ENCODE peak calls at places on chromosomes 3 and 15, in seven cellular contexts. One of them, this sample, is unnamed.

GRCh38 chr3:65483475-65483874 is 555.2 kb downstream of the MAGI1 start:
- DNase-seq in neural progenitor cell: peak; percentile 31
- DNase-seq in PC-3: peak; percentile 59
- DNase-seq in SK-N-SH: no peak
- DNase-seq in HL-60: no peak
- DNase-seq in vagina: no peak
- DNase-seq in adrenal gland: peak; percentile 30
- DNase-seq in this sample: no peak

GRCh38 chr3:177333535-177334495 is 136.5 kb upstream of the TBL1XR1 start:
- DNase-seq in HL-60: peak; percentile 54
- DNase-seq in SK-N-SH: no peak
- DNase-seq in neural progenitor cell: no peak
- DNase-seq in vagina: no peak
- DNase-seq in PC-3: no peak
- DNase-seq in adrenal gland: peak; percentile 46
- DNase-seq in this sample: no peak

GRCh38 chr15:77126927-77127326 is 56.0 kb upstream of the TSPAN3 start:
- DNase-seq in HL-60: no peak
- DNase-seq in adrenal gland: no peak
- DNase-seq in SK-N-SH: no peak
- DNase-seq in vagina: no peak
- DNase-seq in neural progenitor cell: no peak
- DNase-seq in PC-3: no peak
- DNase-seq in this sample: no peak

GRCh38 chr3:63557912-63558311 is 94.6 kb upstream of the SNTN start:
- DNase-seq in PC-3: no peak
- DNase-seq in neural progenitor cell: no peak
- DNase-seq in adrenal gland: no peak
- DNase-seq in vagina: no peak
- DNase-seq in SK-N-SH: no peak
- DNase-seq in HL-60: no peak
- DNase-seq in this sample: no peak

GRCh38 chr3:168684519-168684918 is 588.8 kb upstream of the GOLIM4 start:
- DNase-seq in vagina: no peak
- DNase-seq in HL-60: no peak
- DNase-seq in PC-3: no peak
- DNase-seq in neural progenitor cell: no peak
- DNase-seq in adrenal gland: no peak
- DNase-seq in SK-N-SH: no peak
- DNase-seq in this sample: no peak

GRCh38 chr3:185820973-185821758 is 3.7 kb downstream of the IGF2BP2 start:
- DNase-seq in vagina: no peak
- DNase-seq in HL-60: no peak
- DNase-seq in PC-3: peak; percentile 94
- DNase-seq in SK-N-SH: peak; percentile 18
- DNase-seq in adrenal gland: no peak
- DNase-seq in neural progenitor cell: peak; percentile 34
- DNase-seq in this sample: no peak

GRCh38 chr3:169954142-169954756 is 12.4 kb upstream of the SEC62 start:
- DNase-seq in adrenal gland: no peak
- DNase-seq in PC-3: no peak
- DNase-seq in SK-N-SH: no peak
- DNase-seq in vagina: no peak
- DNase-seq in neural progenitor cell: no peak
- DNase-seq in HL-60: peak; percentile 86
- DNase-seq in this sample: no peak

GRCh38 chr3:14138109-14138877 is 13.4 kb downstream of the TMEM43 start:
- DNase-seq in neural progenitor cell: no peak
- DNase-seq in HL-60: no peak
- DNase-seq in adrenal gland: no peak
- DNase-seq in PC-3: no peak
- DNase-seq in SK-N-SH: no peak
- DNase-seq in vagina: no peak
- DNase-seq in this sample: no peak

GRCh38 chr15:78092111-78093041 is at the start of gene SH2D7:
- DNase-seq in neural progenitor cell: no peak
- DNase-seq in vagina: no peak
- DNase-seq in HL-60: no peak
- DNase-seq in PC-3: no peak
- DNase-seq in adrenal gland: no peak
- DNase-seq in SK-N-SH: no peak
- DNase-seq in this sample: no peak

GRCh38 chr3:139307601-139308146 is 36.1 kb upstream of the MRPS22 start:
- DNase-seq in vagina: no peak
- DNase-seq in adrenal gland: no peak
- DNase-seq in SK-N-SH: no peak
- DNase-seq in HL-60: no peak
- DNase-seq in PC-3: no peak
- DNase-seq in neural progenitor cell: no peak
- DNase-seq in this sample: no peak

GRCh38 chr3:156388469-156389150 is 166.3 kb downstream of the SSR3 start:
- DNase-seq in vagina: no peak
- DNase-seq in neural progenitor cell: no peak
- DNase-seq in adrenal gland: no peak
- DNase-seq in SK-N-SH: no peak
- DNase-seq in HL-60: no peak
- DNase-seq in PC-3: no peak
- DNase-seq in this sample: no peak

GRCh38 chr3:77001071-77001470 is 38.8 kb upstream of the ROBO2 start:
- DNase-seq in SK-N-SH: no peak
- DNase-seq in HL-60: no peak
- DNase-seq in PC-3: no peak
- DNase-seq in neural progenitor cell: no peak
- DNase-seq in adrenal gland: no peak
- DNase-seq in vagina: no peak
- DNase-seq in this sample: no peak

GRCh38 chr3:146513386-146514051 is 30.9 kb downstream of the PLSCR1 start:
- DNase-seq in HL-60: no peak
- DNase-seq in adrenal gland: no peak
- DNase-seq in vagina: no peak
- DNase-seq in neural progenitor cell: no peak
- DNase-seq in PC-3: no peak
- DNase-seq in SK-N-SH: no peak
- DNase-seq in this sample: peak; percentile 71

GRCh38 chr15:74460298-74460697 is 662 bp downstream of the UBL7 start:
- DNase-seq in HL-60: no peak
- DNase-seq in SK-N-SH: peak; percentile 33
- DNase-seq in adrenal gland: no peak
- DNase-seq in neural progenitor cell: no peak
- DNase-seq in PC-3: no peak
- DNase-seq in vagina: no peak
- DNase-seq in this sample: no peak

GRCh38 chr3:101940521-101940992 is 91.2 kb downstream of the NFKBIZ start:
- DNase-seq in HL-60: peak; percentile 47
- DNase-seq in PC-3: peak; percentile 96
- DNase-seq in adrenal gland: peak; percentile 47
- DNase-seq in SK-N-SH: peak; percentile 64
- DNase-seq in vagina: no peak
- DNase-seq in neural progenitor cell: peak; percentile 57
- DNase-seq in this sample: peak; percentile 94

GRCh38 chr3:12287727-12288465 is 974 bp upstream of the PPARG start:
- DNase-seq in vagina: no peak
- DNase-seq in neural progenitor cell: peak; percentile 78
- DNase-seq in PC-3: peak; percentile 63
- DNase-seq in adrenal gland: peak; percentile 22
- DNase-seq in SK-N-SH: peak; percentile 77
- DNase-seq in HL-60: peak; percentile 33
- DNase-seq in this sample: peak; percentile 35
- H3K4me3 ChIP-seq in vagina: peak overlapping the region; percentile 96
- H3K4me3 ChIP-seq in neural progenitor cell: peak overlapping the region; percentile 73
- H3K4me3 ChIP-seq in PC-3: peak overlapping the region; percentile 74
- H3K4me3 ChIP-seq in adrenal gland: peak overlapping the region; percentile 70
- H3K4me3 ChIP-seq in SK-N-SH: peak overlapping the region; percentile 72
- H3K4me3 ChIP-seq in HL-60: peak overlapping the region; percentile 76
- H3K4me3 ChIP-seq in this sample: peak overlapping the region; percentile 56

DNA sequence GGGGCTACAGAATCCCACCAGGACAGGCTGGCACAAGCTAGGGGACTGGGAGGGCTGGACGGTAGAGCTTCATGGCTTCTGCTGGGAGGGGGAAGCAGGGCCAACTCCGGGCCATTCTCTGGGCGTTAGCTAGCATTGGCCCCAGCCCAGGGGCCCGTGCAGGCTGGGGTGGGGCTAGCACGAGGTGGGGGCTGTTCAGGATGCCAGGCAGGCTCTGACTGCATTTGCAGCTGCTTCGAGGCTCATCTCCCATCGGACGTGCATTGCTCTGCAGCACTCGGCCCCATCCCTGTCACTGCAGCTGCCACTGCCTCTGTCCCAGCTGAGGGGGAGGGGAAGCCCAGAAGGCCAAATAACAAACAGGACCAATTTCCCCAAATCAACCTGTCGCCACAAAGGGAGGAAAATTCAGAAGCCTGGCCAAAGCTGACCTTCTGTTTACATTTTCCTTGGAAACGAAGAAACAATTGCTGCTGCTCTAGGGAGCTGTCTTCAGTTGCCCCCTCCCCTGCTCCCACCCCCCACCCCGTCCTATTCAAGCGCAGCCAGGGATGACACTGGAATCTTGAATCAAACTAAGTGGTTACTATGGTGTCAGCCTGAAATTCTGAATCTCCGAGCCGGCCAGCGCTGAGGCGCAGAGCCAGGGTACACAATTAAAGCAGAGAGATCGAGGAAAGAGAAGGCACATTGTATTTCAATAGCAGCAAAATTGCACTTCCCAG is 138.8 kb upstream of the PRR20G start:
- DNase-seq in neural progenitor cell: peak; percentile 48
- DNase-seq in SK-N-SH: no peak
- DNase-seq in vagina: peak; percentile 64
- DNase-seq in HL-60: no peak
- DNase-seq in PC-3: no peak
- DNase-seq in adrenal gland: no peak
- DNase-seq in this sample: no peak
- H3K27me3 ChIP-seq in neural progenitor cell: no peaks in the 10 kb centered on the region
- H3K27me3 ChIP-seq in SK-N-SH: peaks cover 8% of the 10 kb centered on the region
- H3K27me3 ChIP-seq in vagina: no peaks in the 10 kb centered on the region
- H3K27me3 ChIP-seq in HL-60: peaks cover 25% of the 10 kb centered on the region
- H3K27me3 ChIP-seq in PC-3: peaks cover 87% of the 10 kb centered on the region
- H3K27me3 ChIP-seq in adrenal gland: peaks cover 18% of the 10 kb centered on the region
- H3K27me3 ChIP-seq in this sample: peaks cover 25% of the 10 kb centered on the region

GRCh38 chr3:5096368-5096767 is 25.7 kb upstream of the ARL8B start:
- DNase-seq in neural progenitor cell: peak; percentile 7
- DNase-seq in vagina: no peak
- DNase-seq in adrenal gland: no peak
- DNase-seq in SK-N-SH: no peak
- DNase-seq in PC-3: no peak
- DNase-seq in HL-60: no peak
- DNase-seq in this sample: no peak
- H3K4me3 ChIP-seq in neural progenitor cell: peak overlapping the region; percentile 29
- H3K4me3 ChIP-seq in vagina: peak overlapping the region; percentile 26
- H3K4me3 ChIP-seq in adrenal gland: peak overlapping the region; percentile 31
- H3K4me3 ChIP-seq in SK-N-SH: no peak overlapping the region
- H3K4me3 ChIP-seq in PC-3: no peak overlapping the region
- H3K4me3 ChIP-seq in HL-60: no peak overlapping the region
- H3K4me3 ChIP-seq in this sample: no peak overlapping the region

GRCh38 chr3:53489401-53490130 is 4.8 kb upstream of the CACNA1D start:
- DNase-seq in neural progenitor cell: no peak
- DNase-seq in PC-3: no peak
- DNase-seq in HL-60: no peak
- DNase-seq in vagina: no peak
- DNase-seq in adrenal gland: no peak
- DNase-seq in SK-N-SH: no peak
- DNase-seq in this sample: no peak
- H3K27me3 ChIP-seq in neural progenitor cell: peaks cover 36% of the 10 kb centered on the region
- H3K27me3 ChIP-seq in PC-3: peaks cover 56% of the 10 kb centered on the region
- H3K27me3 ChIP-seq in HL-60: peaks cover 29% of the 10 kb centered on the region
- H3K27me3 ChIP-seq in vagina: no peaks in the 10 kb centered on the region
- H3K27me3 ChIP-seq in adrenal gland: no peaks in the 10 kb centered on the region
- H3K27me3 ChIP-seq in SK-N-SH: peaks cover 17% of the 10 kb centered on the region
- H3K27me3 ChIP-seq in this sample: no peaks in the 10 kb centered on the region

GRCh38 chr15:96358006-96358794 is 27.7 kb downstream of the NR2F2 start:
- DNase-seq in neural progenitor cell: peak; percentile 56
- DNase-seq in SK-N-SH: peak; percentile 31
- DNase-seq in adrenal gland: no peak
- DNase-seq in HL-60: no peak
- DNase-seq in vagina: no peak
- DNase-seq in PC-3: no peak
- DNase-seq in this sample: no peak
- H3K4me3 ChIP-seq in neural progenitor cell: peak overlapping the region; percentile 65
- H3K4me3 ChIP-seq in SK-N-SH: peak overlapping the region; percentile 82
- H3K4me3 ChIP-seq in adrenal gland: peak overlapping the region; percentile 84
- H3K4me3 ChIP-seq in HL-60: no peak overlapping the region
- H3K4me3 ChIP-seq in vagina: peak overlapping the region; percentile 59
- H3K4me3 ChIP-seq in PC-3: peak overlapping the region; percentile 88
- H3K4me3 ChIP-seq in this sample: peak overlapping the region; percentile 64

GRCh38 chr3:167473863-167474262 is at the start of gene SERPINI2:
- DNase-seq in adrenal gland: no peak
- DNase-seq in HL-60: no peak
- DNase-seq in SK-N-SH: no peak
- DNase-seq in vagina: no peak
- DNase-seq in neural progenitor cell: no peak
- DNase-seq in PC-3: no peak
- DNase-seq in this sample: no peak

GRCh38 chr3:167466961-167467360 is 6.9 kb downstream of the SERPINI2 start:
- DNase-seq in SK-N-SH: no peak
- DNase-seq in adrenal gland: no peak
- DNase-seq in HL-60: no peak
- DNase-seq in PC-3: no peak
- DNase-seq in neural progenitor cell: no peak
- DNase-seq in vagina: no peak
- DNase-seq in this sample: no peak

DNA sequence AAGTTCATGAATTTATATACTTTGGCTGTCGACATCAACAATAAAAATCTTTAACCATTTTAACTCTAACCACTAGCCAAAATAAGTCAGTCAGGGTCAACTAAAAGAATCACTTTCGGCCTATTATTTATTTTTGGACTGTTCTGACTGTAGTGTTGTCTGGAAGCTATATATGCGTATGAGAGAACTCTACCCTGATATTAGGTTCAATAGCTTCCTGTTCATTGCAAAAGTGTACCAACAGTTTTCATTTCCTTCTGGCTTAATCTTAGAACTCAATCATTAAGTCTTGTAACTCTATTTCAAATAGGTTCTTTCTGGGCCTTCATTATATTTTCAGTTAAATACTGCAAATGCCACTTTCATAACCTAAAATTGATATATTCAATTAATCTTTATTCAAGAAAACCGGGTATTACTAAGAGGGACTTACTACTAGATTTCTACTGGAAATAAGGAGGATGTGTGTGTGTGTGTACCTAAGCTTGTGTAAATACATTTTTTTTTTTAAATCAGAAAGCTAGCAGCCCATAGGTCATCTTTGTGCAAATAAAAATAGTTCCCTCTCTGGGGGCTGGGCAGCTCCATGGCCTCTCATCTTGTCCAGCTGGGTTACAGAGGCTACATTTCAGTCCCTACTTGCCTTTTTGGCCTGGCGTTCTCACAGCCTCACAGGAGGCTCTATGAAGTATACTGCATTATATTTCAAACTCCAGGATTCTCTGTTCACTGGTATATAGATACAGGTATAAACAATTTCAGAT is 5.8 kb downstream of the SERPINI2 start:
- DNase-seq in adrenal gland: no peak
- DNase-seq in PC-3: no peak
- DNase-seq in SK-N-SH: no peak
- DNase-seq in vagina: no peak
- DNase-seq in HL-60: no peak
- DNase-seq in neural progenitor cell: no peak
- DNase-seq in this sample: no peak
- H3K27me3 ChIP-seq in adrenal gland: no peaks in the 10 kb centered on the region
- H3K27me3 ChIP-seq in PC-3: peaks cover 10% of the 10 kb centered on the region
- H3K27me3 ChIP-seq in SK-N-SH: no peaks in the 10 kb centered on the region
- H3K27me3 ChIP-seq in vagina: no peaks in the 10 kb centered on the region
- H3K27me3 ChIP-seq in HL-60: no peaks in the 10 kb centered on the region
- H3K27me3 ChIP-seq in neural progenitor cell: no peaks in the 10 kb centered on the region
- H3K27me3 ChIP-seq in this sample: no peaks in the 10 kb centered on the region

GRCh38 chr3:172371544-172371943 is 76.7 kb downstream of the GHSR start:
- DNase-seq in SK-N-SH: no peak
- DNase-seq in vagina: no peak
- DNase-seq in HL-60: no peak
- DNase-seq in PC-3: no peak
- DNase-seq in adrenal gland: no peak
- DNase-seq in neural progenitor cell: no peak
- DNase-seq in this sample: no peak
- H3K4me3 ChIP-seq in SK-N-SH: no peak overlapping the region
- H3K4me3 ChIP-seq in vagina: no peak overlapping the region
- H3K4me3 ChIP-seq in HL-60: no peak overlapping the region
- H3K4me3 ChIP-seq in PC-3: no peak overlapping the region
- H3K4me3 ChIP-seq in adrenal gland: no peak overlapping the region
- H3K4me3 ChIP-seq in neural progenitor cell: no peak overlapping the region
- H3K4me3 ChIP-seq in this sample: no peak overlapping the region

This sample was measured in MG63.